ENCODE peak calls at places on chromosomes 5 and 9, in six cellular contexts. One of them, this sample, is unnamed.

GRCh38 chr9:9004844-9005243 is 1205.3 kb upstream of the DMAC1 start:
- DNase-seq in breast epithelium: no peak
- DNase-seq in psoas muscle: no peak
- DNase-seq in effector memory CD4-positive, alpha-beta T cell: no peak
- DNase-seq in fibroblast of lung: peak; percentile 4
- DNase-seq in ovary: no peak
- DNase-seq in this sample: no peak

GRCh38 chr5:57718155-57718554 is 235.5 kb upstream of the ACTBL2 start:
- DNase-seq in breast epithelium: no peak
- DNase-seq in psoas muscle: no peak
- DNase-seq in effector memory CD4-positive, alpha-beta T cell: no peak
- DNase-seq in fibroblast of lung: peak; percentile 89
- DNase-seq in ovary: no peak
- DNase-seq in this sample: no peak

GRCh38 chr9:81146684-81147337 is 542.5 kb downstream of the TLE1 start:
- DNase-seq in breast epithelium: no peak
- DNase-seq in psoas muscle: no peak
- DNase-seq in effector memory CD4-positive, alpha-beta T cell: no peak
- DNase-seq in fibroblast of lung: peak; percentile 18
- DNase-seq in ovary: no peak
- DNase-seq in this sample: no peak

GRCh38 chr5:112077180-112077579 is 320.2 kb upstream of the NREP start:
- DNase-seq in breast epithelium: no peak
- DNase-seq in psoas muscle: no peak
- DNase-seq in effector memory CD4-positive, alpha-beta T cell: no peak
- DNase-seq in fibroblast of lung: peak; percentile 15
- DNase-seq in ovary: no peak
- DNase-seq in this sample: no peak

GRCh38 chr5:143842920-143843319 is 31.0 kb downstream of the HMHB1 start:
- DNase-seq in breast epithelium: no peak
- DNase-seq in psoas muscle: no peak
- DNase-seq in effector memory CD4-positive, alpha-beta T cell: no peak
- DNase-seq in fibroblast of lung: no peak
- DNase-seq in ovary: no peak
- DNase-seq in this sample: no peak

GRCh38 chr5:107469485-107469884 is 201.3 kb downstream of the EFNA5 start:
- DNase-seq in breast epithelium: no peak
- DNase-seq in psoas muscle: no peak
- DNase-seq in effector memory CD4-positive, alpha-beta T cell: no peak
- DNase-seq in fibroblast of lung: peak; percentile 68
- DNase-seq in ovary: no peak
- DNase-seq in this sample: no peak

GRCh38 chr9:107049046-107049824 is 186.3 kb downstream of the ZNF462 start:
- DNase-seq in breast epithelium: no peak
- DNase-seq in psoas muscle: no peak
- DNase-seq in effector memory CD4-positive, alpha-beta T cell: no peak
- DNase-seq in fibroblast of lung: no peak
- DNase-seq in ovary: no peak
- DNase-seq in this sample: no peak

GRCh38 chr5:158843305-158843704 is 256.4 kb downstream of the EBF1 start:
- DNase-seq in breast epithelium: no peak
- DNase-seq in psoas muscle: no peak
- DNase-seq in effector memory CD4-positive, alpha-beta T cell: no peak
- DNase-seq in fibroblast of lung: no peak
- DNase-seq in ovary: no peak
- DNase-seq in this sample: no peak

GRCh38 chr5:170557314-170557713 is 53.5 kb downstream of the KCNIP1 start:
- DNase-seq in breast epithelium: no peak
- DNase-seq in psoas muscle: no peak
- DNase-seq in effector memory CD4-positive, alpha-beta T cell: no peak
- DNase-seq in fibroblast of lung: no peak
- DNase-seq in ovary: no peak
- DNase-seq in this sample: peak; percentile 12

GRCh38 chr5:163478126-163478981 is 17.9 kb downstream of the HMMR start:
- DNase-seq in breast epithelium: no peak
- DNase-seq in psoas muscle: no peak
- DNase-seq in effector memory CD4-positive, alpha-beta T cell: no peak
- DNase-seq in fibroblast of lung: peak; percentile 7
- DNase-seq in ovary: no peak
- DNase-seq in this sample: no peak

GRCh38 chr9:104795857-104796256 is 31.9 kb downstream of the NIPSNAP3B start:
- DNase-seq in breast epithelium: no peak
- DNase-seq in psoas muscle: no peak
- DNase-seq in effector memory CD4-positive, alpha-beta T cell: no peak
- DNase-seq in fibroblast of lung: no peak
- DNase-seq in ovary: no peak
- DNase-seq in this sample: no peak

GRCh38 chr9:104788251-104788650 is 24.3 kb downstream of the NIPSNAP3B start:
- DNase-seq in breast epithelium: no peak
- DNase-seq in psoas muscle: no peak
- DNase-seq in effector memory CD4-positive, alpha-beta T cell: no peak
- DNase-seq in fibroblast of lung: no peak
- DNase-seq in ovary: no peak
- DNase-seq in this sample: peak; percentile 48

GRCh38 chr9:104795082-104795481 is 31.2 kb downstream of the NIPSNAP3B start:
- DNase-seq in breast epithelium: no peak
- DNase-seq in psoas muscle: no peak
- DNase-seq in effector memory CD4-positive, alpha-beta T cell: no peak
- DNase-seq in fibroblast of lung: peak; percentile 24
- DNase-seq in ovary: no peak
- DNase-seq in this sample: no peak

GRCh38 chr9:104798209-104798995 is 34.5 kb downstream of the NIPSNAP3B start:
- DNase-seq in breast epithelium: no peak
- DNase-seq in psoas muscle: no peak
- DNase-seq in effector memory CD4-positive, alpha-beta T cell: no peak
- DNase-seq in fibroblast of lung: no peak
- DNase-seq in ovary: no peak
- DNase-seq in this sample: no peak

DNA sequence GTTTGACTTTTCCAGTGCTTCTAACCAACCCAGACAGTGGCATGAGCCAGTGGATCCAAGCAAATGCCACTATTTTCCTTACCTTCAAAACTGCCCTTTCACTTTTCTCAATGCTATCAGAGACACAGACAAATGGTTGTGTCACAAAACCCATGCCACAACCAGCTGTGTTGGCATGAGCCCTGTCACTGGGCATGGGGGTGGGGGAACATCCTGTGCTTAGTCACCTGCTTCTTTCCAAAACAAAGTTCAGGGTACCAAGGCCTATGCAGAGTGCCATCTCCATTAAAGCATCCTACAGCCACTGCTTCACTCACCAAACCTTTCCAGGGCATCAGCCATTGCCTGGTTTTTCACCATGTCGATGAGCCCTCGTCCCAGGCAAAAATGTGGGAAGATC is 30.1 kb downstream of the NIPSNAP3B start:
- DNase-seq in breast epithelium: no peak
- DNase-seq in psoas muscle: no peak
- DNase-seq in effector memory CD4-positive, alpha-beta T cell: no peak
- DNase-seq in fibroblast of lung: no peak
- DNase-seq in ovary: no peak
- DNase-seq in this sample: peak; percentile 31
- H3K36me3 ChIP-seq in breast epithelium: peaks cover 24% of the 10 kb centered on the region
- H3K36me3 ChIP-seq in psoas muscle: peaks cover 100% of the 10 kb centered on the region
- H3K36me3 ChIP-seq in effector memory CD4-positive, alpha-beta T cell: peaks cover 13% of the 10 kb centered on the region
- H3K36me3 ChIP-seq in fibroblast of lung: peaks cover 11% of the 10 kb centered on the region
- H3K36me3 ChIP-seq in ovary: no peaks in the 10 kb centered on the region
- H3K36me3 ChIP-seq in this sample: peaks cover 91% of the 10 kb centered on the region

GRCh38 chr5:4553130-4553529 is 587.0 kb upstream of the ADAMTS16 start:
- DNase-seq in breast epithelium: no peak
- DNase-seq in psoas muscle: no peak
- DNase-seq in effector memory CD4-positive, alpha-beta T cell: no peak
- DNase-seq in fibroblast of lung: no peak
- DNase-seq in ovary: no peak
- DNase-seq in this sample: no peak
- H3K4me1 ChIP-seq in breast epithelium: no peaks in the 10 kb centered on the region
- H3K4me1 ChIP-seq in psoas muscle: no peaks in the 10 kb centered on the region
- H3K4me1 ChIP-seq in effector memory CD4-positive, alpha-beta T cell: no peaks in the 10 kb centered on the region
- H3K4me1 ChIP-seq in fibroblast of lung: no peaks in the 10 kb centered on the region
- H3K4me1 ChIP-seq in ovary: no peaks in the 10 kb centered on the region
- H3K4me1 ChIP-seq in this sample: no peaks in the 10 kb centered on the region

GRCh38 chr5:14147210-14147609 is 4.1 kb downstream of the TRIO start:
- DNase-seq in breast epithelium: no peak
- DNase-seq in psoas muscle: no peak
- DNase-seq in effector memory CD4-positive, alpha-beta T cell: no peak
- DNase-seq in fibroblast of lung: no peak
- DNase-seq in ovary: no peak
- DNase-seq in this sample: no peak
- H3K27ac ChIP-seq in breast epithelium: peak overlapping the region; percentile 93
- H3K27ac ChIP-seq in psoas muscle: peak overlapping the region; percentile 95
- H3K27ac ChIP-seq in effector memory CD4-positive, alpha-beta T cell: no peak overlapping the region
- H3K27ac ChIP-seq in fibroblast of lung: peak overlapping the region; percentile 38
- H3K27ac ChIP-seq in ovary: no peak overlapping the region
- H3K27ac ChIP-seq in this sample: peak overlapping the region; percentile 98

DNA sequence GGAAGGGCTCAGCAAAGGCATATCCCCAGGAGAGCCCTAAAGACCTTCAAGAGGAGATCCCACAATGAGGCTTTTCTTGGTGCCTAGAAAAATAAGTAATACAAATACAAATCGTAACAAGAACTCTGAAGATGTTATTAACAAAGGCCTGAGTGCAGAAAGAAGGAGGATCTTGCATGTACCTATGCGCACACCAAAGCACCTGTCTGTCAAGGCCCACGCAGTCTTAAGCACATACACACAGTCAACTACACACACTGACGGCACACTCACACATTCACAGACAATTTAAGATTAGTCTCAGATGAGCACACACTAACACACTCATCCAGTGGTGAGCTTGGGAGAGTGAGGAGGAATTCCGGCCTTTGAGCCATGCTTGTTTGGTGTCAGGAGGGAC is 38.5 kb downstream of the JADE2 start:
- DNase-seq in breast epithelium: no peak
- DNase-seq in psoas muscle: no peak
- DNase-seq in effector memory CD4-positive, alpha-beta T cell: no peak
- DNase-seq in fibroblast of lung: no peak
- DNase-seq in ovary: no peak
- DNase-seq in this sample: no peak
- H3K36me3 ChIP-seq in breast epithelium: peaks cover 26% of the 10 kb centered on the region
- H3K36me3 ChIP-seq in psoas muscle: peaks cover 82% of the 10 kb centered on the region
- H3K36me3 ChIP-seq in effector memory CD4-positive, alpha-beta T cell: peaks cover 99% of the 10 kb centered on the region
- H3K36me3 ChIP-seq in fibroblast of lung: peaks cover 32% of the 10 kb centered on the region
- H3K36me3 ChIP-seq in ovary: no peaks in the 10 kb centered on the region
- H3K36me3 ChIP-seq in this sample: peaks cover 88% of the 10 kb centered on the region

GRCh38 chr9:38033956-38034355 is 35.1 kb downstream of the SHB start:
- DNase-seq in breast epithelium: no peak
- DNase-seq in psoas muscle: no peak
- DNase-seq in effector memory CD4-positive, alpha-beta T cell: no peak
- DNase-seq in fibroblast of lung: no peak
- DNase-seq in ovary: no peak
- DNase-seq in this sample: no peak

GRCh38 chr9:38035873-38036272 is 33.2 kb downstream of the SHB start:
- DNase-seq in breast epithelium: no peak
- DNase-seq in psoas muscle: no peak
- DNase-seq in effector memory CD4-positive, alpha-beta T cell: no peak
- DNase-seq in fibroblast of lung: peak; percentile 66
- DNase-seq in ovary: no peak
- DNase-seq in this sample: no peak

GRCh38 chr9:38038307-38039089 is 30.5 kb downstream of the SHB start:
- DNase-seq in breast epithelium: no peak
- DNase-seq in psoas muscle: no peak
- DNase-seq in effector memory CD4-positive, alpha-beta T cell: no peak
- DNase-seq in fibroblast of lung: no peak
- DNase-seq in ovary: no peak
- DNase-seq in this sample: no peak

GRCh38 chr9:38037981-38038306 is 31.1 kb downstream of the SHB start:
- DNase-seq in breast epithelium: no peak
- DNase-seq in psoas muscle: no peak
- DNase-seq in effector memory CD4-positive, alpha-beta T cell: no peak
- DNase-seq in fibroblast of lung: no peak
- DNase-seq in ovary: no peak
- DNase-seq in this sample: no peak

DNA sequence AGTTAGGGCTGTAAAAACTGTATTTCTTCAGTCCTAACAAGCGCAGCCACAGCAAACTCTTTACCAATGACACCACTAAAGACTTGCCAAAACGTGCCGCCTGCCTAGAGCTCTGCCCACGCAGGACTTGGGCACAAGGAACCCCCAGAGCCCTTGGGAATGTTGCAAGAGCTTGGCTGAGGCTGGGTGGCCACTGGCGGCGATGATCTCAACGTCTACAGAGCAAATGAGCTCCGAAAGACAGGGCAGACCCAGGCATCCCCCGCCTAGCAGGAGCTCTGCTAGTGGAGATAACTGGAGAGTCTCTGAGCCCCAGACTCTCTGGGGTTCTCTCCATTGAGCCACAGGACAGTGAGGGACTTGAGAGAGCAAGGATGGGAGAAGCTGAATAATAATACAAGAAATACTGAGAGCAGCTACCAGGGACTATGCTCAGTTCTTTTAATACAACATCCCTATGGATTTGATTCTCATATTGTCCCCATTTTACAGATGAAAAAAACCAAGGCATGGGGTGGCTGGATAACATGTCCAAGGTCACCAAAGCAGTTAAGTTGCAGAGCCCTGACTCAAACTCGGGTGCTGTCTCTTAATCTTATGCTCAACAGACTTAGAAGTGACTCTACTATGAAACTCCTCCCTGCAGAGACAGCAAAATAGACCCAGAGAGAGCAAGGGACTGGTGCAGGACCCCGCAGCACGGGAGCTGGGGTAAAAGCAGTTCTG is 32.5 kb downstream of the SHB start:
- DNase-seq in breast epithelium: no peak
- DNase-seq in psoas muscle: peak; percentile 34
- DNase-seq in effector memory CD4-positive, alpha-beta T cell: no peak
- DNase-seq in fibroblast of lung: no peak
- DNase-seq in ovary: no peak
- DNase-seq in this sample: peak; percentile 48
- H3K4me1 ChIP-seq in breast epithelium: no peaks in the 10 kb centered on the region
- H3K4me1 ChIP-seq in psoas muscle: peaks cover 39% of the 10 kb centered on the region
- H3K4me1 ChIP-seq in effector memory CD4-positive, alpha-beta T cell: no peaks in the 10 kb centered on the region
- H3K4me1 ChIP-seq in fibroblast of lung: peaks cover 46% of the 10 kb centered on the region
- H3K4me1 ChIP-seq in ovary: peaks cover 3% of the 10 kb centered on the region
- H3K4me1 ChIP-seq in this sample: peaks cover 64% of the 10 kb centered on the region

GRCh38 chr5:14547660-14548059 is 33.9 kb upstream of the OTULINL start:
- DNase-seq in breast epithelium: no peak
- DNase-seq in psoas muscle: no peak
- DNase-seq in effector memory CD4-positive, alpha-beta T cell: no peak
- DNase-seq in fibroblast of lung: no peak
- DNase-seq in ovary: no peak
- DNase-seq in this sample: no peak
- H3K27ac ChIP-seq in breast epithelium: no peak overlapping the region
- H3K27ac ChIP-seq in psoas muscle: no peak overlapping the region
- H3K27ac ChIP-seq in effector memory CD4-positive, alpha-beta T cell: no peak overlapping the region
- H3K27ac ChIP-seq in fibroblast of lung: no peak overlapping the region
- H3K27ac ChIP-seq in ovary: no peak overlapping the region
- H3K27ac ChIP-seq in this sample: no peak overlapping the region